ENCODE peak calls at places on chromosomes 3 and 15, in eight cellular contexts. J, F, C, N, T, S, A and Y are unnamed samples.

GRCh38 chr3:177231237-177231636 is 34.0 kb upstream of the TBL1XR1 start:
- DNase-seq in T (no peak), F (no peak), S (no peak), J (no peak), A (no peak), N (no peak), C (no peak), Y (no peak)

GRCh38 chr3:29176501-29176900 is 104.4 kb upstream of the RBMS3 start:
- DNase-seq in T (no peak), A (no peak), J (no peak), N (no peak), F (peak), S (no peak), C (no peak), Y (no peak)

GRCh38 chr3:25055981-25056380 is 372.1 kb upstream of the RARB start:
- DNase-seq in J (no peak), T (no peak), S (no peak), C (no peak), F (no peak), N (no peak), A (no peak), Y (no peak)

GRCh38 chr3:196585044-196585757 is 16.7 kb downstream of the FBXO45 start:
- DNase-seq in T (no peak), S (no peak), N (no peak), F (no peak), C (no peak), A (no peak), J (no peak), Y (no peak)

GRCh38 chr3:27644936-27645335 is 77.2 kb downstream of the EOMES start:
- DNase-seq in S (no peak), N (no peak), A (no peak), T (no peak), F (no peak), J (no peak), C (no peak), Y (no peak)

GRCh38 chr3:29335438-29335837 is 54.6 kb downstream of the RBMS3 start:
- DNase-seq in F (peak), S (peak), J (peak), A (peak), T (peak), C (no peak), N (no peak), Y (peak)

GRCh38 chr3:62372621-62373041 is 719 bp downstream of the FEZF2 start:
- DNase-seq in T (no peak), N (no peak), A (no peak), F (no peak), S (no peak), J (no peak), C (no peak), Y (no peak)

GRCh38 chr3:69690-70089 is 126.9 kb upstream of the CHL1 start:
- DNase-seq in C (no peak), F (no peak), T (no peak), J (no peak), S (no peak), N (no peak), A (no peak), Y (no peak)

GRCh38 chr3:160720123-160720746 is 35.8 kb upstream of the PPM1L start:
- DNase-seq in S (no peak), C (no peak), N (no peak), J (no peak), A (no peak), F (no peak), T (no peak), Y (no peak)

GRCh38 chr3:138594150-138594934 is at the start of gene CEP70:
- DNase-seq in S (peak), A (peak), F (peak), C (peak), T (peak), N (peak), J (peak), Y (peak)

GRCh38 chr3:126496894-126497850 is 20.4 kb downstream of the UROC1 start:
- DNase-seq in N (no peak), A (peak), F (no peak), T (no peak), S (no peak), C (no peak), J (peak), Y (no peak)

GRCh38 chr3:64267774-64268604 is 42.7 kb upstream of the PRICKLE2 start:
- DNase-seq in F (peak), C (no peak), J (peak), N (no peak), S (peak), A (peak), T (peak), Y (no peak)

GRCh38 chr3:64088408-64089136 is 65.3 kb upstream of the PSMD6 start:
- DNase-seq in F (no peak), A (no peak), J (no peak), C (no peak), S (no peak), N (no peak), T (no peak), Y (no peak)

GRCh38 chr15:48358229-48358641 is 27.0 kb downstream of the DUT start:
- DNase-seq in F (no peak), N (no peak), C (no peak), A (no peak), T (no peak), S (no peak), J (no peak), Y (no peak)

GRCh38 chr15:47184405-47185221 is 532.7 kb upstream of the SEMA6D start:
- DNase-seq in N (no peak), J (peak), S (no peak), C (no peak), F (no peak), T (no peak), A (peak), Y (no peak)

GRCh38 chr15:100733786-100734185 is 131.4 kb downstream of the ASB7 start:
- DNase-seq in S (no peak), T (no peak), A (no peak), C (no peak), N (no peak), J (no peak), F (no peak), Y (no peak)

GRCh38 chr3:94019659-94020058 is 8.7 kb downstream of the STX19 start:
- DNase-seq in J (no peak), T (no peak), A (no peak), N (no peak), C (no peak), S (no peak), F (no peak), Y (no peak)

GRCh38 chr3:58335432-58335947 is 2.8 kb downstream of the PXK start:
- DNase-seq in S (no peak), T (no peak), J (no peak), F (no peak), N (no peak), C (no peak), A (no peak), Y (no peak)

GRCh38 chr15:48963524-48964113 is at the start of gene SHC4:
- DNase-seq in F (peak), C (no peak), S (no peak), J (peak), A (peak), T (peak), N (no peak), Y (peak)

GRCh38 chr3:20066848-20067617 is 26.8 kb downstream of the KAT2B start:
- DNase-seq in T (no peak), N (no peak), J (no peak), A (no peak), C (no peak), S (no peak), F (no peak), Y (peak)

GRCh38 chr15:100665570-100665969 is 63.2 kb downstream of the ASB7 start:
- DNase-seq in C (no peak), S (no peak), T (no peak), A (no peak), J (no peak), N (no peak), F (no peak), Y (no peak)

GRCh38 chr3:114863848-114864247 is 283.2 kb downstream of the ZBTB20 start:
- DNase-seq in S (no peak), J (no peak), C (no peak), T (no peak), A (no peak), N (no peak), F (no peak), Y (no peak)

GRCh38 chr15:40756938-40757337 is 1.9 kb upstream of the RMDN3 start:
- DNase-seq in C (no peak), J (peak), S (no peak), T (no peak), F (no peak), N (no peak), A (no peak), Y (no peak)

GRCh38 chr15:50210462-50211264 is 28.7 kb downstream of the SLC27A2 start:
- DNase-seq in T (peak), J (peak), N (no peak), A (no peak), C (no peak), F (no peak), S (no peak), Y (no peak)

GRCh38 chr15:57456559-57456958 is 80.3 kb downstream of the CGNL1 start:
- DNase-seq in C (no peak), N (no peak), F (no peak), S (no peak), T (no peak), J (no peak), A (no peak), Y (no peak)

GRCh38 chr3:111047053-111047452 is 24.6 kb upstream of the NECTIN3 start:
- DNase-seq in J (no peak), S (no peak), N (no peak), T (no peak), A (no peak), F (no peak), C (no peak), Y (no peak)

GRCh38 chr3:134449277-134449676 is 36.5 kb downstream of the ANAPC13 start:
- DNase-seq in S (no peak), A (no peak), T (peak), J (no peak), N (no peak), C (no peak), F (no peak), Y (no peak)

GRCh38 chr3:111285691-111286090 is 214.1 kb downstream of the NECTIN3 start:
- DNase-seq in A (no peak), F (no peak), S (no peak), T (no peak), C (no peak), J (no peak), N (no peak), Y (no peak)

GRCh38 chr3:17500618-17501017 is 241.8 kb downstream of the TBC1D5 start:
- DNase-seq in J (no peak), F (no peak), S (no peak), C (no peak), N (no peak), T (no peak), A (no peak), Y (no peak)

GRCh38 chr3:53496984-53497383 is 2.6 kb downstream of the CACNA1D start:
- DNase-seq in T (no peak), A (no peak), J (no peak), N (no peak), C (no peak), F (no peak), S (no peak), Y (no peak)

GRCh38 chr3:14166877-14167605 is 11.4 kb downstream of the XPC start:
- DNase-seq in A (no peak), F (no peak), J (no peak), N (no peak), S (no peak), C (no peak), T (no peak), Y (no peak)

DNA sequence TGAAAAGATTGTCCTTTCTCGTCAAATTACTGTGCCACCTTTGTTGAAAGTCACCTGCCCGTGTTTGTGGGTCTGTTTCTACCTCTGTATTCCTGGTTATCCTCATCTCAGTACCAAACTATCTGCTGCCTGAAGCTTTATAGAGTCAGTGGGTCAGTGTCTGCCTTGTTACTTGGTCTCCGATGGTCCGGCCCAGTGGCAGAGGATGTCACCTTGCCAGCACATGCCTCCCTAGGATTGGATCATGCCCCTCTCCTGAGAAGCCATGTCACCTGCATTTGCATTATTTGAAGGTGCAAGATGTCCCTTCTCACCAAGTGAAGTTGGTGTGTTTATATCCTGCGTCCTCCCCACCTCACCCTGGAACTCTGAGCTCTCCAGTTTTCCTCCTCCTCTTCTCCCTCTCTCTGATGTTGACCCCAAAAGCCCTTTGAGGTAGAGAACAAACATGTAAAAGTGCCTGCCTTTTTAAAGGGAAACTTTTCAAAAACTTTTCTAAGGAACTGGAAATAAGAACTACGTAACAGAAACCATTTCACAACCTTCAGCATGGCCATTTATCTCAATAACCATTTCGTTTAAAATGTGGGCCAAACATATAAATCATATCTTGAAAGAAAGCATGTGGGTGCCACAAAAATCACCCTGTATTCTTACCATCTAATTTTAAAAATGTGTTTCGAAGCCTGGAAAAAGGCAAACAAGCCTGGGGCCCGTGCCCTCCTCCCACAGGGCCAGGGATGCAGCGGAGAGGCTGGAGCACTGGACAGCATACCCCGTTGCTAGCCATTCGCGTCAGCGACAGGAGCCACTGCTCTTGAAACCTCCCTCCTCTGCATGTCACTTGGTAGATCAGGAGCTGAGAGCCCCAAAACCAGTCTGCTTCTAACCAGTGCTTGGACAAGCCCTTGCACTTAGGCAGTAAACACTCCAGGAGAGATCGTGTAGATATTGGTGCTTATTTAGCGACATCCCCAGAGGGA is 102.1 kb downstream of the VGLL4 start:
- DNase-seq in N (no peak), J (no peak), A (peak), T (no peak), C (no peak), F (no peak), S (no peak), Y (no peak)
- H3K27ac ChIP-seq in N (peak), J (no peak), A (no peak), T (no peak), C (no peak), F (no peak), S (no peak), Y (no peak)

GRCh38 chr3:129662230-129662629 is 55.8 kb upstream of the PLXND1 start:
- DNase-seq in N (no peak), T (no peak), C (no peak), J (no peak), A (no peak), F (no peak), S (no peak), Y (no peak)

GRCh38 chr3:129661766-129662165 is 55.3 kb upstream of the PLXND1 start:
- DNase-seq in N (no peak), C (no peak), S (no peak), A (no peak), F (no peak), J (no peak), T (no peak), Y (no peak)

GRCh38 chr3:129664040-129664646 is 57.7 kb upstream of the PLXND1 start:
- DNase-seq in C (no peak), A (no peak), T (no peak), J (no peak), S (no peak), N (no peak), F (no peak), Y (no peak)

GRCh38 chr3:129663045-129663446 is 56.6 kb upstream of the PLXND1 start:
- DNase-seq in A (no peak), N (no peak), S (no peak), T (no peak), F (no peak), C (no peak), J (no peak), Y (peak)

GRCh38 chr3:129665024-129665768 is 58.7 kb upstream of the PLXND1 start:
- DNase-seq in F (no peak), S (no peak), T (no peak), C (no peak), N (no peak), J (no peak), A (no peak), Y (peak)
- H3K27ac ChIP-seq in F (peak), S (no peak), T (no peak), C (no peak), N (no peak), J (no peak), A (no peak), Y (peak)

DNA sequence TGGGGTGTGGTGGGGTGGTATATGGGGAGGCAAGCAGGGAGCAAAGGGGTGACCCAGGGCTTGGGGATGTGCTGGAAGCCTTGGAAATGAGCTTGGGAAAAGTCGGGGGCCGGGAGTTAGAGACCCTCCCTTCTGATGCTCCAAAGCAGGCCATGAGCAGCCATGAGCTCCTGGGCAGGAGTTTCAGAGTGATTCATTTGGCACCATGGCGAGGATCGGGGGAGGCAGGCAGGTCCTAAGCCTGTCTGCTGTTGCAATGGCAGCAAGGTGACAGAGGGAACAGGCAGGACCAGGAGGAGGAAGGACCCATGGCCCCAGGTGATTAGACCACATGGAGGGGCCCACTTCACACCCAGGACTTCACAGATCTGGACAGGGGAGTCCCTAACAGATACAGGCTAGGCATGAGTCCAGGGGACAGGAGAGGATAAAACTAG is 21.3 kb downstream of the RGMA start:
- DNase-seq in C (no peak), F (no peak), J (no peak), A (peak), S (no peak), N (no peak), T (no peak), Y (no peak)
- H3K27ac ChIP-seq in C (no peak), F (no peak), J (no peak), A (no peak), S (peak), N (no peak), T (peak), Y (no peak)

DNA sequence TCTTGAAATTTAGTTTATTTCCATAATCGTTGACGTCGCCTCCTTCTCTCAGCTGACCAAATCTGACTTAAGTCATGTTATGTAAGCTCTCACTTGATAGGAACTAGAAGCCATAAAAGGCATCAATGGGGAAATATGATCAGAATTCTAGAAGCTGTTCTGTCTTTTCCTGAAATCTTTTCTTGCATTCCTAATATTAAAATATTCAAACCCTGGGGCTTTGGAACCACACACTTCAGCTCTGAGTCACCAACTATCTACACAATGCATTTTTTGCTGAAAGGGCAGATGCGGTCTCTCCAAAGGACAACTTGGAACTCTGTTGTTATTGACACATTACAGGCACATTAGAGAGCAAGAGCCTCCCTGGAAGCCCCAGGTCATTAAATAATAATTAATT is 91.3 kb downstream of the LARS2 start:
- DNase-seq in C (no peak), J (no peak), F (no peak), T (no peak), N (no peak), A (no peak), S (no peak), Y (no peak)
- H3K27ac ChIP-seq in C (no peak), J (peak), F (no peak), T (no peak), N (no peak), A (no peak), S (no peak), Y (peak)

GRCh38 chr3:150756491-150757059 is 6.4 kb downstream of the SIAH2 start:
- DNase-seq in F (no peak), S (no peak), T (peak), A (no peak), J (no peak), N (no peak), C (no peak), Y (no peak)

GRCh38 chr3:150755902-150756301 is 7.1 kb downstream of the SIAH2 start:
- DNase-seq in T (no peak), C (no peak), S (no peak), F (no peak), J (no peak), N (no peak), A (no peak), Y (no peak)

GRCh38 chr3:150757768-150758167 is 5.2 kb downstream of the SIAH2 start:
- DNase-seq in F (no peak), J (no peak), A (no peak), N (no peak), C (no peak), T (no peak), S (no peak), Y (no peak)

GRCh38 chr3:150757364-150757763 is 5.6 kb downstream of the SIAH2 start:
- DNase-seq in A (no peak), C (no peak), J (no peak), F (no peak), N (no peak), S (no peak), T (no peak), Y (no peak)

GRCh38 chr3:150754896-150755295 is 8.1 kb downstream of the SIAH2 start:
- DNase-seq in C (no peak), S (no peak), A (no peak), F (no peak), N (no peak), J (no peak), T (no peak), Y (no peak)
- H3K27ac ChIP-seq in C (no peak), S (no peak), A (no peak), F (no peak), N (no peak), J (no peak), T (no peak), Y (peak)